ENCODE peak calls at places on chromosomes 6 and 20, in six cellular contexts. B is HFFc6, Q is lower leg skin, I is GM20000, K is upper lobe of right lung, L is prostate gland. S is an unnamed sample.

GRCh38 chr6:132215805-132216204 is 185.5 kb downstream of the MOXD1 start:
- DNase-seq in K (no peak), B (no peak), Q (no peak), L (no peak), I (no peak), S (no peak)

GRCh38 chr20:10313215-10313614 is 94.6 kb downstream of the SNAP25 start:
- DNase-seq in L (no peak), Q (no peak), B (no peak), K (no peak), I (no peak), S (no peak)

GRCh38 chr6:116461563-116462507 is 660 bp downstream of the CALHM6 start:
- DNase-seq in I (peak), B (no peak), L (no peak), K (peak), Q (no peak), S (peak)

GRCh38 chr6:126127662-126128061 is 141.3 kb downstream of the TRMT11 start:
- DNase-seq in L (no peak), Q (no peak), I (no peak), K (no peak), B (no peak), S (peak)

GRCh38 chr6:34851361-34851760 is 36.5 kb downstream of the TAF11 start:
- DNase-seq in I (no peak), L (no peak), Q (no peak), B (no peak), K (no peak), S (no peak)

GRCh38 chr6:65505736-65506135 is 201.3 kb downstream of the EYS start:
- DNase-seq in I (no peak), L (no peak), Q (no peak), K (no peak), B (no peak), S (no peak)

GRCh38 chr6:129852257-129852858 is 8.8 kb downstream of the TMEM244 start:
- DNase-seq in Q (no peak), B (no peak), K (no peak), I (no peak), L (no peak), S (peak)

GRCh38 chr6:109515781-109516409 is 32.9 kb upstream of the ZBTB24 start:
- DNase-seq in I (no peak), K (no peak), L (no peak), B (no peak), Q (no peak), S (peak)

GRCh38 chr6:112258636-112259336 is 4.4 kb upstream of the LAMA4 start:
- DNase-seq in I (no peak), Q (no peak), B (no peak), K (no peak), L (no peak), S (no peak)

GRCh38 chr6:137980777-137981176 is 113.7 kb downstream of the TNFAIP3 start:
- DNase-seq in K (no peak), B (no peak), Q (no peak), L (no peak), I (no peak), S (no peak)

GRCh38 chr6:137982418-137983189 is 115.5 kb downstream of the TNFAIP3 start:
- DNase-seq in B (no peak), L (no peak), Q (no peak), I (no peak), K (no peak), S (no peak)

GRCh38 chr6:137983269-137983668 is 116.2 kb downstream of the TNFAIP3 start:
- DNase-seq in I (no peak), B (no peak), K (no peak), L (no peak), Q (no peak), S (no peak)

GRCh38 chr6:137978252-137978896 is 111.3 kb downstream of the TNFAIP3 start:
- DNase-seq in L (no peak), B (no peak), K (no peak), Q (no peak), I (peak), S (peak)

GRCh38 chr6:137981758-137982157 is 114.7 kb downstream of the TNFAIP3 start:
- DNase-seq in B (no peak), K (no peak), I (no peak), Q (no peak), L (no peak), S (no peak)
- TF ChIP-seq CTCF in B (no peak), K (no peak), I (no peak), Q (no peak), L (no peak), S (no peak)

GRCh38 chr6:44076366-44077200 is 50.7 kb downstream of the MRPL14 start:
- DNase-seq in Q (no peak), K (peak), I (peak), B (no peak), L (no peak), S (no peak)

GRCh38 chr6:44077201-44077946 is 49.9 kb downstream of the MRPL14 start:
- DNase-seq in B (no peak), K (no peak), L (no peak), Q (peak), I (no peak), S (no peak)

GRCh38 chr6:44079672-44080071 is 47.6 kb downstream of the MRPL14 start:
- DNase-seq in Q (no peak), I (no peak), L (no peak), B (no peak), K (no peak), S (no peak)

GRCh38 chr6:44078795-44079671 is 48.2 kb downstream of the MRPL14 start:
- DNase-seq in B (peak), Q (no peak), L (peak), I (peak), K (no peak), S (peak)

DNA sequence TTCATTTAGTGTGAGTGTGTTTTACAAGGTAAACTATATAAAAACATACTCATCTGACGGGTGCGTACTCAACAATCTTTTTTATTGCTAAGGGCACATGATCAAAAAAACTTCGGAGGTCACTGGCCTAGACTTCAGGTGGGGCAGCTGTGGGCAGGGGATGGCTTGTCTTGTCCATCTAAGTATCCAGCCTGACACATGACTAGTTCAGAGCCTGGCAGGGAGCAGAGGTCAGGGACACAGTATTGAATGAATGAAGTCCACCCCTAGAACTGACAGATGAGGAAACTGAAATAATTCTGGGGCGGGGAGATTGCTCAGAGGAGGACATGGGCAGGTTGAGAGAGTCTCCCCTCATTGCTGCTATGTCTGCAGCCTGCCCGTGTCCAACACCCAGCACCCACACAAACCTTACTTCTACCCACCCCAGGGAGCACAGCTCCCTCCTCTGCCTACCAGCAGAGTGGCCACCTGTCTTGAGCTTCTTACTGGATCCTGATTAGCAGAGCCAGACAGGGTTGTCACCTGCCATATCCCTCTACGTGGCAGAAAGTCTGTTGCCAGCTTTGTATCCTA is 48.9 kb downstream of the MRPL14 start:
- DNase-seq in B (no peak), Q (peak), K (no peak), I (no peak), L (no peak), S (no peak)
- TF ChIP-seq CTCF in B (no peak), Q (no peak), K (no peak), I (no peak), L (no peak), S (no peak)

GRCh38 chr6:168193816-168194701 is 115.0 kb upstream of the FRMD1 start:
- DNase-seq in B (no peak), L (no peak), K (peak), Q (peak), I (no peak), S (peak)
- TF ChIP-seq CTCF in B (no peak), L (no peak), K (no peak), Q (no peak), I (no peak), S (peak)

GRCh38 chr6:69311888-69312287 is 484.9 kb downstream of the LMBRD1 start:
- DNase-seq in I (no peak), B (no peak), K (no peak), L (no peak), Q (no peak), S (no peak)
- TF ChIP-seq CTCF in I (no peak), B (no peak), K (no peak), L (no peak), Q (no peak), S (no peak)

DNA sequence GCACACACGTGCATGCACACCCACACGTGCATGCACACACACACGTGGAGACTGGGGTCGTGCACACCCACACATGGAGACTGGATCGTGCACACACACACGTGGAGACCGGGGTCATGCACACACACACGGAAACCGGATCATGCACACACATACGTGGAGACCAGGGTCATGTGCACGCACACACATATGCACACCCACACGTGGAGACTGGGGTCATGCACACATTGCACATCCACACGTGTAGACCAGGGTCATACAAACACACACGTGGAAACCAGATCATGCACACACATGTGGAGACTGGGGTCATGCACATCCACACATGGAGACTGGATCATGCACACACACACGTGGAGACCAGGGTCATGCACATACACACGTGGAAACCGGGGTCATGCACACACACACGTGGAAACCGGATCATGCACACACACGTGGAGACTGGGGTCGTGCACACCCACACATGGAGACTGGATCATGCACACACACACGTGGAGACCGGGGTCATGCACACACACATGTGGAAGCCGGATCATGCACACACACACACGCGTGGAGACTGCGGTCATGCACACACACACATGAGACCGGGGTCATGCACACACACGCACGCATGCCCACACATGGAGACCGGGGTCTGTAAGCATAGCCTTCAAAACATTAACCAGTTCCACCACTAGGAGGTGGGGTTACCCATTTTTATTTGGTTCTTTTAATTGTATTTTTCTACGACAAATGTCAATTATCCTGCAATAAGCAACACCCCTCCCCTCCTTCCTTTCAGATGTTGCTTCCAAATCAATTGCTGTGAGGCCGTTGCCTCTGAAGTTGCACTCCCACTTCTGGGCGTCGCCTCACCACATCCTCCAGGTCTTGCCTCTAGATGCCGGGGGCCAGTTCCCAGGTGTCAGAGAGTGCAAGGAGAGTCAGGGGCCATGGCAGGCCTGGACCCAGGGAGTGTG is 95.8 kb downstream of the TMEM242 start:
- DNase-seq in I (no peak), L (no peak), Q (peak), B (peak), K (peak), S (peak)
- TF ChIP-seq CTCF in I (peak), L (peak), Q (no peak), B (peak), K (peak), S (peak)

GRCh38 chr6:45086685-45087084 is 241.4 kb upstream of the RUNX2 start:
- DNase-seq in K (no peak), Q (no peak), B (no peak), I (no peak), L (no peak), S (no peak)
- TF ChIP-seq CTCF in K (no peak), Q (no peak), B (peak), I (no peak), L (no peak), S (no peak)

GRCh38 chr6:3188262-3188661 is 30.9 kb upstream of the TUBB2A start:
- DNase-seq in L (no peak), K (no peak), I (no peak), Q (peak), B (no peak), S (no peak)

GRCh38 chr6:3190779-3191178 is 33.4 kb upstream of the TUBB2A start:
- DNase-seq in K (no peak), L (no peak), Q (peak), B (no peak), I (no peak), S (no peak)

GRCh38 chr6:3186974-3187382 is 29.6 kb upstream of the TUBB2A start:
- DNase-seq in L (no peak), I (no peak), B (no peak), K (no peak), Q (no peak), S (no peak)

GRCh38 chr6:3193102-3193837 is 34.2 kb downstream of the TUBB2B start:
- DNase-seq in K (no peak), Q (peak), I (no peak), L (no peak), B (no peak), S (no peak)

DNA sequence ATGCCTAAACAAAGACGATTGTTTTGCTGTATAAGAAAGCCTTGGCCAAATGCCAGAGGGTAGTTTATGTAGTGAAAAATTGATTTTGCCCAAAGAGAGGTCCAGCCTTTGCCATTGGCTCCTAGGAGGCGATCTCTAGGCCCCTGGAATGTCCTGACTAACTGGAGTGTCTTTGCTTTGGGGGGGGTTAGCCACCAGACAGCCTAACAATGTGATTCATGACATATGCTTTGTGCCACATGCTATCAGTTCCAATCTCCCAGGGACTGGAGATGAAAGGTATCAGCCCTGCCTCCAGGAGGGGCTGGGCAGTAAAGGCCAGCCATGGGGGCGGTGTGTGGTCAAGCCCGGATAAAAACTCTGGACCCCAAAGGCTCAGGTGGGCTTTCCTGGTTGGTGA is 32.7 kb upstream of the TUBB2A start:
- DNase-seq in I (no peak), B (no peak), L (no peak), Q (no peak), K (no peak), S (no peak)
- TF ChIP-seq CTCF in I (no peak), B (no peak), L (no peak), Q (no peak), K (no peak), S (no peak)

GRCh38 chr6:80005406-80005805 is 957 bp downstream of the TTK start:
- DNase-seq in L (no peak), B (no peak), I (no peak), K (no peak), Q (no peak), S (no peak)

GRCh38 chr6:80006541-80006940 is 2.1 kb downstream of the TTK start:
- DNase-seq in B (no peak), K (no peak), L (no peak), Q (no peak), I (no peak), S (no peak)

GRCh38 chr6:80004199-80005072 is at the start of gene TTK:
- DNase-seq in I (peak), Q (peak), B (peak), K (peak), L (peak), S (peak)

GRCh38 chr6:80009531-80009930 is 5.1 kb downstream of the TTK start:
- DNase-seq in I (no peak), K (no peak), L (no peak), Q (no peak), B (no peak), S (no peak)

DNA sequence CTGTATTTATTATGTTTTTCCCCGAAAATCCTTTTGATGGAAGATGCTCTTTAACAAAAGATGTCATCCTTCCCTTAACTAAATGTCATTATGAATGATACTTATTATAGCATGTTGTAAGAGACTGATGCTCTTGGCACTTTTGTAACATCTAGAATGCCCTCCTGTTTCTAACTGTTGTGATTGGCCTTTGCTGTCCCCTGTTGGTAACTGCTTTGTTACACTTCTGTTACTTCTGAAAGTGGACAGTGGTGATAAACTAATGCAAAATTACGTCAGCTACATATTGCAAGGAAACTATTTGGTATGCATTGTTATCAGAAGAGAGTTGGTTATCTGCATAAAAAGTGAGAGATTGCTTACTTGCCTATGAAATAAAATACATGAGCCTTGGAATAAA is 5.8 kb downstream of the TTK start:
- DNase-seq in B (no peak), L (no peak), Q (no peak), I (no peak), K (no peak), S (no peak)
- TF ChIP-seq CTCF in B (peak), L (no peak), Q (no peak), I (no peak), K (no peak), S (no peak)

GRCh38 chr20:3783068-3783489 is 1.8 kb upstream of the SPEF1 start:
- DNase-seq in L (peak), B (no peak), K (no peak), I (no peak), Q (no peak), S (no peak)

GRCh38 chr20:3782597-3782996 is 1.3 kb upstream of the SPEF1 start:
- DNase-seq in B (no peak), L (no peak), Q (no peak), K (no peak), I (no peak), S (no peak)

GRCh38 chr20:3778976-3779375 is 2.3 kb downstream of the SPEF1 start:
- DNase-seq in I (no peak), K (no peak), B (no peak), Q (no peak), L (no peak), S (no peak)

GRCh38 chr20:3783516-3784225 is 2.4 kb upstream of the SPEF1 start:
- DNase-seq in L (no peak), Q (no peak), B (no peak), K (no peak), I (no peak), S (no peak)

GRCh38 chr20:3781153-3781910 is at the start of gene SPEF1:
- DNase-seq in Q (peak), L (peak), B (peak), I (peak), K (no peak), S (peak)
- TF ChIP-seq CTCF in Q (no peak), L (peak), B (peak), I (peak), K (peak), S (peak)